ENCODE peak calls at places on chromosome 16, in ten cellular contexts. One of them, this sample, is unnamed.

GRCh38 chr16:88570691-88571092 is 489 bp downstream of the ZC3H18 start:
- DNase-seq in HFF-Myc: no peak
- DNase-seq in CD4-positive, alpha-beta T cell: no peak
- DNase-seq in HCT116: no peak
- DNase-seq in progenitor cell of endocrine pancreas: no peak
- DNase-seq in A549: no peak
- DNase-seq in AG09319: no peak
- DNase-seq in WTC11: no peak
- DNase-seq in brain microvascular endothelial cell: no peak
- DNase-seq in AG10803: no peak
- DNase-seq in this sample: no peak

GRCh38 chr16:13194766-13195165 is 293.4 kb downstream of the SHISA9 start:
- DNase-seq in HFF-Myc: no peak
- DNase-seq in CD4-positive, alpha-beta T cell: no peak
- DNase-seq in HCT116: no peak
- DNase-seq in progenitor cell of endocrine pancreas: no peak
- DNase-seq in A549: no peak
- DNase-seq in AG09319: no peak
- DNase-seq in WTC11: no peak
- DNase-seq in brain microvascular endothelial cell: no peak
- DNase-seq in AG10803: no peak
- DNase-seq in this sample: no peak

GRCh38 chr16:543301-544164 is 16.0 kb downstream of the CAPN15 start:
- DNase-seq in HFF-Myc: no peak
- DNase-seq in CD4-positive, alpha-beta T cell: no peak
- DNase-seq in HCT116: no peak
- DNase-seq in progenitor cell of endocrine pancreas: no peak
- DNase-seq in A549: no peak
- DNase-seq in AG09319: no peak
- DNase-seq in WTC11: no peak
- DNase-seq in brain microvascular endothelial cell: no peak
- DNase-seq in AG10803: no peak
- DNase-seq in this sample: peak; percentile 70

GRCh38 chr16:84374160-84374489 is 5.8 kb downstream of the ATP2C2 start:
- DNase-seq in HFF-Myc: no peak
- DNase-seq in CD4-positive, alpha-beta T cell: no peak
- DNase-seq in HCT116: no peak
- DNase-seq in progenitor cell of endocrine pancreas: no peak
- DNase-seq in A549: no peak
- DNase-seq in AG09319: no peak
- DNase-seq in WTC11: no peak
- DNase-seq in brain microvascular endothelial cell: no peak
- DNase-seq in AG10803: no peak
- DNase-seq in this sample: no peak

GRCh38 chr16:8730335-8730915 is 56.0 kb downstream of the ABAT start:
- DNase-seq in HFF-Myc: no peak
- DNase-seq in CD4-positive, alpha-beta T cell: no peak
- DNase-seq in HCT116: no peak
- DNase-seq in progenitor cell of endocrine pancreas: no peak
- DNase-seq in A549: no peak
- DNase-seq in AG09319: no peak
- DNase-seq in WTC11: no peak
- DNase-seq in brain microvascular endothelial cell: no peak
- DNase-seq in AG10803: no peak
- DNase-seq in this sample: no peak

GRCh38 chr16:1261131-1261917 is 5.5 kb downstream of the TPSD1 start:
- DNase-seq in HFF-Myc: no peak
- DNase-seq in CD4-positive, alpha-beta T cell: no peak
- DNase-seq in HCT116: no peak
- DNase-seq in progenitor cell of endocrine pancreas: no peak
- DNase-seq in A549: no peak
- DNase-seq in AG09319: no peak
- DNase-seq in WTC11: peak; percentile 59
- DNase-seq in brain microvascular endothelial cell: no peak
- DNase-seq in AG10803: no peak
- DNase-seq in this sample: peak; percentile 73

GRCh38 chr16:58197314-58198012 is 443 bp downstream of the CSNK2A2 start:
- DNase-seq in HFF-Myc: no peak
- DNase-seq in CD4-positive, alpha-beta T cell: no peak
- DNase-seq in HCT116: no peak
- DNase-seq in progenitor cell of endocrine pancreas: no peak
- DNase-seq in A549: no peak
- DNase-seq in AG09319: no peak
- DNase-seq in WTC11: peak; percentile 19
- DNase-seq in brain microvascular endothelial cell: no peak
- DNase-seq in AG10803: no peak
- DNase-seq in this sample: peak; percentile 16

GRCh38 chr16:72286936-72287620 is 115.1 kb upstream of the PMFBP1 start:
- DNase-seq in HFF-Myc: peak; percentile 11
- DNase-seq in CD4-positive, alpha-beta T cell: no peak
- DNase-seq in HCT116: no peak
- DNase-seq in progenitor cell of endocrine pancreas: no peak
- DNase-seq in A549: no peak
- DNase-seq in AG09319: no peak
- DNase-seq in WTC11: no peak
- DNase-seq in brain microvascular endothelial cell: no peak
- DNase-seq in AG10803: no peak
- DNase-seq in this sample: no peak

GRCh38 chr16:79597775-79598174 is 2.8 kb downstream of the MAF start:
- DNase-seq in HFF-Myc: no peak
- DNase-seq in CD4-positive, alpha-beta T cell: no peak
- DNase-seq in HCT116: no peak
- DNase-seq in progenitor cell of endocrine pancreas: no peak
- DNase-seq in A549: no peak
- DNase-seq in AG09319: no peak
- DNase-seq in WTC11: no peak
- DNase-seq in brain microvascular endothelial cell: no peak
- DNase-seq in AG10803: no peak
- DNase-seq in this sample: no peak

GRCh38 chr16:66267287-66268137 is 99.0 kb upstream of the CDH5 start:
- DNase-seq in HFF-Myc: no peak
- DNase-seq in CD4-positive, alpha-beta T cell: no peak
- DNase-seq in HCT116: no peak
- DNase-seq in progenitor cell of endocrine pancreas: no peak
- DNase-seq in A549: no peak
- DNase-seq in AG09319: no peak
- DNase-seq in WTC11: no peak
- DNase-seq in brain microvascular endothelial cell: no peak
- DNase-seq in AG10803: no peak
- DNase-seq in this sample: no peak

GRCh38 chr16:84331998-84332780 is 36.1 kb upstream of the ATP2C2 start:
- DNase-seq in HFF-Myc: no peak
- DNase-seq in CD4-positive, alpha-beta T cell: no peak
- DNase-seq in HCT116: no peak
- DNase-seq in progenitor cell of endocrine pancreas: no peak
- DNase-seq in A549: no peak
- DNase-seq in AG09319: no peak
- DNase-seq in WTC11: no peak
- DNase-seq in brain microvascular endothelial cell: no peak
- DNase-seq in AG10803: peak; percentile 11
- DNase-seq in this sample: no peak

GRCh38 chr16:1037023-1037933 is 35.3 kb upstream of the SSTR5 start:
- DNase-seq in HFF-Myc: no peak
- DNase-seq in CD4-positive, alpha-beta T cell: no peak
- DNase-seq in HCT116: no peak
- DNase-seq in progenitor cell of endocrine pancreas: no peak
- DNase-seq in A549: no peak
- DNase-seq in AG09319: no peak
- DNase-seq in WTC11: no peak
- DNase-seq in brain microvascular endothelial cell: no peak
- DNase-seq in AG10803: peak; percentile 26
- DNase-seq in this sample: peak; percentile 74

GRCh38 chr16:11238272-11239202 is 17.5 kb downstream of the SOCS1 start:
- DNase-seq in HFF-Myc: no peak
- DNase-seq in CD4-positive, alpha-beta T cell: no peak
- DNase-seq in HCT116: no peak
- DNase-seq in progenitor cell of endocrine pancreas: no peak
- DNase-seq in A549: no peak
- DNase-seq in AG09319: no peak
- DNase-seq in WTC11: no peak
- DNase-seq in brain microvascular endothelial cell: no peak
- DNase-seq in AG10803: no peak
- DNase-seq in this sample: no peak

GRCh38 chr16:31113420-31114124 is 3.9 kb upstream of the KAT8 start:
- DNase-seq in HFF-Myc: no peak
- DNase-seq in CD4-positive, alpha-beta T cell: no peak
- DNase-seq in HCT116: no peak
- DNase-seq in progenitor cell of endocrine pancreas: no peak
- DNase-seq in A549: no peak
- DNase-seq in AG09319: no peak
- DNase-seq in WTC11: no peak
- DNase-seq in brain microvascular endothelial cell: no peak
- DNase-seq in AG10803: no peak
- DNase-seq in this sample: no peak

DNA sequence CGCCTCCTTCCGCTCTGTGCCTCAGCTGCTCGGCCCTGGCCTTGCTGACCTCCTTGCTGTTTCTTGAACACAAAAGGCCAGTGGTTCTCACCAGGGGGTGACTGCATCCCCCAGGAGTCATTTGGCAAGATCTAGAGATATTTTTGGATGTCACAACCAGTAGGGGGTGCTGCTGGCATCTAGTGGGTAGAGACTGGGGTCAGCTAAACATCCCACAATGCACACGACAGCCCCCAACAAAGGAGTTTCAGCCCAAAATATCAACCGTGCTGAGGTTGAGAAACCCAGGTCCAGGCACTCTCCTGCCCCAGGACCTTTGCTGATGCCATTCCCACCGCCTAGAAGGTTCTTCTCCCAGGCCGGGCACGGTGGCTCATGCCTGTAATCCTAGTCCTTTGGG is 39.7 kb downstream of the ABCC6 start:
- DNase-seq in HFF-Myc: no peak
- DNase-seq in CD4-positive, alpha-beta T cell: no peak
- DNase-seq in HCT116: no peak
- DNase-seq in progenitor cell of endocrine pancreas: no peak
- DNase-seq in A549: no peak
- DNase-seq in AG09319: no peak
- DNase-seq in WTC11: peak; percentile 51
- DNase-seq in brain microvascular endothelial cell: no peak
- DNase-seq in AG10803: no peak
- DNase-seq in this sample: no peak
- TF ChIP-seq CTCF in HFF-Myc: peak; percentile 37
- TF ChIP-seq CTCF in CD4-positive, alpha-beta T cell: no peak
- TF ChIP-seq CTCF in HCT116: peak; percentile 62
- TF ChIP-seq CTCF in progenitor cell of endocrine pancreas: peak; percentile 15
- TF ChIP-seq CTCF in A549: peak; percentile 26
- TF ChIP-seq CTCF in AG09319: peak; percentile 10
- TF ChIP-seq CTCF in WTC11: no peak
- TF ChIP-seq CTCF in brain microvascular endothelial cell: peak; percentile 48
- TF ChIP-seq CTCF in AG10803: peak; percentile 9
- TF ChIP-seq CTCF in this sample: peak; percentile 38

GRCh38 chr16:2705351-2705750 is 14.7 kb downstream of the PRSS27 start:
- DNase-seq in HFF-Myc: no peak
- DNase-seq in CD4-positive, alpha-beta T cell: no peak
- DNase-seq in HCT116: no peak
- DNase-seq in progenitor cell of endocrine pancreas: no peak
- DNase-seq in A549: no peak
- DNase-seq in AG09319: no peak
- DNase-seq in WTC11: no peak
- DNase-seq in brain microvascular endothelial cell: no peak
- DNase-seq in AG10803: no peak
- DNase-seq in this sample: no peak

GRCh38 chr16:2706611-2707311 is 13.3 kb downstream of the PRSS27 start:
- DNase-seq in HFF-Myc: no peak
- DNase-seq in CD4-positive, alpha-beta T cell: no peak
- DNase-seq in HCT116: no peak
- DNase-seq in progenitor cell of endocrine pancreas: no peak
- DNase-seq in A549: no peak
- DNase-seq in AG09319: no peak
- DNase-seq in WTC11: no peak
- DNase-seq in brain microvascular endothelial cell: no peak
- DNase-seq in AG10803: no peak
- DNase-seq in this sample: no peak

GRCh38 chr16:2704983-2705275 is 15.1 kb downstream of the PRSS27 start:
- DNase-seq in HFF-Myc: no peak
- DNase-seq in CD4-positive, alpha-beta T cell: no peak
- DNase-seq in HCT116: no peak
- DNase-seq in progenitor cell of endocrine pancreas: no peak
- DNase-seq in A549: no peak
- DNase-seq in AG09319: no peak
- DNase-seq in WTC11: no peak
- DNase-seq in brain microvascular endothelial cell: no peak
- DNase-seq in AG10803: no peak
- DNase-seq in this sample: no peak

GRCh38 chr16:2707368-2708289 is 12.4 kb downstream of the PRSS27 start:
- DNase-seq in HFF-Myc: no peak
- DNase-seq in CD4-positive, alpha-beta T cell: no peak
- DNase-seq in HCT116: no peak
- DNase-seq in progenitor cell of endocrine pancreas: no peak
- DNase-seq in A549: no peak
- DNase-seq in AG09319: no peak
- DNase-seq in WTC11: no peak
- DNase-seq in brain microvascular endothelial cell: no peak
- DNase-seq in AG10803: no peak
- DNase-seq in this sample: peak; percentile 19

DNA sequence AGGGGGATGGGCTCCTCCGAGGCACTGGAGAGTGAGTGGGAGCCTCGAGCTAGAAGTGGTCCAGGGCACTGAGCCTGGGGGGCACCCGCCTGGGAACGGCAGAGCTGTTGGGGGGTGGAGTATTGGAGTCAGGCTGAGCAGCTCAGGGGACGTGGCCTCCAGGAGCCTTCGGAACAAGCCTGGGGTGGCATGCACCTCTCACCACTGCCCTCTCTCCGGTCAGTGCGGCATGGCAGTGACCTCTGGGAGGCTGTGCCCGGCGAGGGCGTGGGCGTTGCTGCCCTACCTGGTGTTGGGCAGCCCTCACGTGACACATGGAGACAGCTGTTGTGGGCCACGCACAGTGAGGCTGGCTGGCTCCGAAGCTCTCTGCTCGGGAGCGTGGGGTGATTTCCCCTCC is 13.9 kb downstream of the PRSS27 start:
- DNase-seq in HFF-Myc: no peak
- DNase-seq in CD4-positive, alpha-beta T cell: no peak
- DNase-seq in HCT116: no peak
- DNase-seq in progenitor cell of endocrine pancreas: no peak
- DNase-seq in A549: no peak
- DNase-seq in AG09319: no peak
- DNase-seq in WTC11: no peak
- DNase-seq in brain microvascular endothelial cell: no peak
- DNase-seq in AG10803: no peak
- DNase-seq in this sample: no peak
- TF ChIP-seq CTCF in HFF-Myc: no peak
- TF ChIP-seq CTCF in CD4-positive, alpha-beta T cell: no peak
- TF ChIP-seq CTCF in HCT116: no peak
- TF ChIP-seq CTCF in progenitor cell of endocrine pancreas: no peak
- TF ChIP-seq CTCF in A549: no peak
- TF ChIP-seq CTCF in AG09319: no peak
- TF ChIP-seq CTCF in WTC11: no peak
- TF ChIP-seq CTCF in brain microvascular endothelial cell: no peak
- TF ChIP-seq CTCF in AG10803: no peak
- TF ChIP-seq CTCF in this sample: no peak

GRCh38 chr16:53495325-53495724 is 7.7 kb downstream of the AKTIP start:
- DNase-seq in HFF-Myc: no peak
- DNase-seq in CD4-positive, alpha-beta T cell: no peak
- DNase-seq in HCT116: no peak
- DNase-seq in progenitor cell of endocrine pancreas: no peak
- DNase-seq in A549: no peak
- DNase-seq in AG09319: no peak
- DNase-seq in WTC11: peak; percentile 29
- DNase-seq in brain microvascular endothelial cell: no peak
- DNase-seq in AG10803: no peak
- DNase-seq in this sample: no peak
- TF ChIP-seq CTCF in HFF-Myc: peak; percentile 14
- TF ChIP-seq CTCF in CD4-positive, alpha-beta T cell: no peak
- TF ChIP-seq CTCF in HCT116: peak; percentile 33
- TF ChIP-seq CTCF in progenitor cell of endocrine pancreas: no peak
- TF ChIP-seq CTCF in A549: no peak
- TF ChIP-seq CTCF in AG09319: no peak
- TF ChIP-seq CTCF in WTC11: no peak
- TF ChIP-seq CTCF in brain microvascular endothelial cell: peak; percentile 36
- TF ChIP-seq CTCF in AG10803: no peak
- TF ChIP-seq CTCF in this sample: peak; percentile 30

GRCh38 chr16:49407873-49408565 is 34.4 kb downstream of the C16orf78 start:
- DNase-seq in HFF-Myc: peak; percentile 41
- DNase-seq in CD4-positive, alpha-beta T cell: peak; percentile 45
- DNase-seq in HCT116: peak; percentile 78
- DNase-seq in progenitor cell of endocrine pancreas: peak; percentile 85
- DNase-seq in A549: peak; percentile 80
- DNase-seq in AG09319: peak; percentile 31
- DNase-seq in WTC11: peak; percentile 93
- DNase-seq in brain microvascular endothelial cell: peak; percentile 73
- DNase-seq in AG10803: peak; percentile 66
- DNase-seq in this sample: peak; percentile 91
- TF ChIP-seq CTCF in HFF-Myc: peak; percentile 75
- TF ChIP-seq CTCF in CD4-positive, alpha-beta T cell: peak; percentile 75
- TF ChIP-seq CTCF in HCT116: peak; percentile 94
- TF ChIP-seq CTCF in progenitor cell of endocrine pancreas: peak; percentile 94
- TF ChIP-seq CTCF in A549: peak; percentile 81
- TF ChIP-seq CTCF in AG09319: peak; percentile 89
- TF ChIP-seq CTCF in WTC11: peak; percentile 81
- TF ChIP-seq CTCF in brain microvascular endothelial cell: peak; percentile 91
- TF ChIP-seq CTCF in AG10803: peak; percentile 83
- TF ChIP-seq CTCF in this sample: peak; percentile 97

This sample was measured in BE2C.